ENCODE peak calls at places on chromosomes 13 and 19, in five cellular contexts. V, Y, B, N and S are unnamed samples.

GRCh38 chr19:4327252-4327876 is 11.3 kb downstream of the STAP2 start:
- DNase-seq in Y (peak; percentile 86), V (peak; percentile 94), N (peak; percentile 85), B (peak; percentile 87), S (peak; percentile 85)

GRCh38 chr13:54637377-54637776 is 1608.8 kb downstream of the OLFM4 start:
- DNase-seq in N (no peak), Y (no peak), B (no peak), V (peak; percentile 56), S (no peak)

GRCh38 chr19:45781282-45782161 is 768 bp downstream of the DMPK start:
- DNase-seq in B (no peak), N (no peak), Y (peak; percentile 78), V (no peak), S (no peak)

GRCh38 chr13:81138353-81138995 is 797.5 kb upstream of the SPRY2 start:
- DNase-seq in B (no peak), V (no peak), Y (no peak), N (no peak), S (no peak)

GRCh38 chr19:51921949-51922348 is 5.3 kb upstream of the ZNF613 start:
- DNase-seq in V (no peak), N (no peak), B (no peak), Y (no peak), S (no peak)

GRCh38 chr13:28685114-28685513 is 26.2 kb downstream of the POMP start:
- DNase-seq in N (no peak), Y (no peak), B (no peak), V (no peak), S (no peak)

GRCh38 chr13:57932071-57932470 is 300.5 kb downstream of the PCDH17 start:
- DNase-seq in B (no peak), V (no peak), Y (no peak), N (no peak), S (no peak)

GRCh38 chr19:10431254-10431942 is 11.1 kb downstream of the PDE4A start:
- DNase-seq in N (no peak), B (peak; percentile 43), V (no peak), Y (no peak), S (no peak)

GRCh38 chr19:10604460-10604980 is 17.4 kb upstream of the AP1M2 start:
- DNase-seq in B (no peak), V (no peak), N (no peak), Y (peak; percentile 70), S (no peak)

GRCh38 chr19:9032136-9032626 is 22.0 kb upstream of the MUC16 start:
- DNase-seq in Y (no peak), N (no peak), B (no peak), V (no peak), S (no peak)

GRCh38 chr13:112457485-112457884 is 81.3 kb downstream of the SPACA7 start:
- DNase-seq in V (no peak), B (peak; percentile 26), N (no peak), Y (peak; percentile 54), S (peak; percentile 36)

GRCh38 chr13:97142452-97142851 is 79.7 kb upstream of the MBNL2 start:
- DNase-seq in B (no peak), V (no peak), Y (peak; percentile 65), N (no peak), S (no peak)

GRCh38 chr19:5308471-5309437 is 31.9 kb downstream of the PTPRS start:
- DNase-seq in N (peak; percentile 88), V (no peak), B (peak; percentile 72), Y (no peak), S (peak; percentile 84)

GRCh38 chr19:4567584-4568071 is 8.1 kb upstream of the SEMA6B start:
- DNase-seq in V (peak; percentile 71), B (peak; percentile 51), Y (peak; percentile 87), N (no peak), S (peak; percentile 63)

GRCh38 chr13:77904031-77904430 is 14.6 kb downstream of the EDNRB start:
- DNase-seq in Y (no peak), N (no peak), V (no peak), B (no peak), S (no peak)

GRCh38 chr19:12555456-12555930 is 4.2 kb upstream of the ZNF564 start:
- DNase-seq in B (no peak), N (no peak), V (no peak), Y (no peak), S (no peak)

GRCh38 chr19:4187313-4188122 is 5.0 kb downstream of the ANKRD24 start:
- DNase-seq in V (no peak), Y (no peak), N (no peak), B (no peak), S (no peak)

GRCh38 chr19:16877581-16877980 is 11.2 kb upstream of the F2RL3 start:
- DNase-seq in V (no peak), N (no peak), Y (no peak), B (no peak), S (no peak)

GRCh38 chr19:16319466-16319865 is 5.2 kb upstream of the KLF2 start:
- DNase-seq in Y (no peak), B (no peak), N (no peak), V (no peak), S (no peak)

GRCh38 chr13:57553932-57554331 is 77.6 kb upstream of the PCDH17 start:
- DNase-seq in Y (no peak), B (no peak), V (no peak), N (no peak), S (no peak)

GRCh38 chr13:50376895-50377575 is 361.8 kb downstream of the KCNRG start:
- DNase-seq in N (no peak), V (peak; percentile 39), B (no peak), Y (no peak), S (no peak)

GRCh38 chr13:97002581-97002980 is 8.3 kb upstream of the OXGR1 start:
- DNase-seq in B (no peak), Y (no peak), V (no peak), N (no peak), S (no peak)

GRCh38 chr19:48858984-48859710 is 9.3 kb downstream of the PLEKHA4 start:
- DNase-seq in B (peak; percentile 74), N (no peak), Y (peak; percentile 78), V (no peak), S (no peak)

GRCh38 chr19:794989-795658 is 2.1 kb upstream of the PTBP1 start:
- DNase-seq in V (no peak), B (no peak), N (no peak), Y (no peak), S (no peak)

GRCh38 chr13:52127783-52128702 is 830 bp downstream of the NEK5 start:
- DNase-seq in Y (no peak), N (peak; percentile 73), V (peak; percentile 78), B (peak; percentile 55), S (no peak)

GRCh38 chr19:35959968-35960320 is 23.8 kb downstream of the LRFN3 start:
- DNase-seq in N (no peak), V (no peak), B (no peak), Y (no peak), S (no peak)

GRCh38 chr19:51572908-51573307 is 1.8 kb downstream of the ZNF175 start:
- DNase-seq in V (no peak), N (no peak), B (no peak), Y (no peak), S (no peak)

GRCh38 chr13:25372275-25373081 is 704 bp downstream of the ATP8A2 start:
- DNase-seq in V (peak; percentile 66), Y (no peak), N (no peak), B (no peak), S (no peak)

GRCh38 chr19:31380854-31381253 is 31.6 kb upstream of the TSHZ3 start:
- DNase-seq in V (no peak), N (no peak), Y (no peak), B (no peak), S (no peak)

GRCh38 chr13:78022164-78022877 is 103.7 kb upstream of the EDNRB start:
- DNase-seq in B (no peak), Y (no peak), N (peak; percentile 63), V (no peak), S (no peak)

GRCh38 chr19:55041627-55042343 is 3.7 kb upstream of the GP6 start:
- DNase-seq in B (no peak), Y (no peak), N (no peak), V (no peak), S (no peak)

GRCh38 chr19:48806518-48806817 is 4.4 kb downstream of the BCAT2 start:
- DNase-seq in B (no peak), V (peak; percentile 84), Y (no peak), N (peak; percentile 69), S (no peak)

DNA sequence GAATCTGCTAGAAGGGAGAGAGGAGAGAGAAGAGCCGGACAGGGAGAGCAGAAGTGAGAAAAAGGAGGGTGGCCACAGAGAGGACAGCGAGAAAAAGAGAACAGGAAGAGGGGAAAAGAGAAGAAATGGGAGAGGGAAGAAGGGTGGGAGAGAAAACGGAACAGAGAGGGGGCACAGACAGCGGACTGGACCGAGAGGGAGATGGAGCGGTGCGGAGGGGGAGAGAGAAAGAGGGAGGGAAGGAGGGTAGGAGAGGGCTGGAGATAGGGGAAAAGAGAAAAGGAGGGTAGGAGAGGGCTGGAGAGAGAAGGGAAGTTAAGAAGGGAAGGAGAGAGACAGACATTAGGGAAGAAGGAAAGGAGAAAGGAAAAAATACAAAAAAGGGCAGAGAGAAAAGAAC is 12.1 kb upstream of the GARIN5A start:
- DNase-seq in B (no peak), Y (peak; percentile 15), N (no peak), V (no peak), S (no peak)
- H3K4me1 ChIP-seq in B (no peaks in the 10 kb centered on the region), Y (no peaks in the 10 kb centered on the region), N (no peaks in the 10 kb centered on the region), V (no peaks in the 10 kb centered on the region), S (peaks cover 18% of the 10 kb centered on the region)

GRCh38 chr13:31314961-31315360 is 115.2 kb downstream of the B3GLCT start:
- DNase-seq in Y (no peak), V (no peak), N (no peak), B (no peak), S (no peak)
- H3K4me1 ChIP-seq in Y (no peaks in the 10 kb centered on the region), V (no peaks in the 10 kb centered on the region), N (no peaks in the 10 kb centered on the region), B (no peaks in the 10 kb centered on the region), S (peaks cover 14% of the 10 kb centered on the region)

DNA sequence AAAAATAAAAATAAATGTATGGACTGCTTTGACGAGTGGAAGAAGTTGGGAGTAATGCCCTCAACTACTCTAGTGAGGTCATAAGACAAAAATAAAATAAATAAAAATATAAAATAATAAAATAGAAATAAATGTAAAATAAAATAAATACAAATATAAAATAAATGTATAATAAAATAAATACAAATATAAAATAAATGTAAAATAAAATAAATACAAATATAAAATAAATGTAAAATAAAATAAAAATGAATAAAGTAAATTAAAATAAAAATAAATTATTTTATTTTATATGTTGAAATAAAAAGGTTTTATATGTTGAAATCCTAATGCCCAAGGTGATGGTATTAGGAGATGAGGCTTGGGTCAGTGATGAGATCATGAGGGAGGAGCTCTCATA is 20.1 kb upstream of the IGSF23 start:
- DNase-seq in B (no peak), V (no peak), Y (no peak), N (no peak), S (no peak)
- H3K4me1 ChIP-seq in B (no peaks in the 10 kb centered on the region), V (peaks cover 6% of the 10 kb centered on the region), Y (peaks cover 2% of the 10 kb centered on the region), N (no peaks in the 10 kb centered on the region), S (peaks cover 9% of the 10 kb centered on the region)

GRCh38 chr13:109684836-109685602 is 101.4 kb downstream of the IRS2 start:
- DNase-seq in Y (no peak), V (no peak), B (no peak), N (no peak), S (no peak)
- H3K4me1 ChIP-seq in Y (peaks cover 15% of the 10 kb centered on the region), V (peaks cover 29% of the 10 kb centered on the region), B (no peaks in the 10 kb centered on the region), N (no peaks in the 10 kb centered on the region), S (peaks cover 15% of the 10 kb centered on the region)